ENCODE peak calls at places on chromosome 10, in seven cellular contexts. J, K, R, G, A, P and S are unnamed samples.

GRCh38 chr10:34522542-34522941 is 292.6 kb downstream of the PARD3 start:
- DNase-seq in J (no peak), K (peak), R (no peak), G (no peak), A (no peak), P (peak), S (no peak)

GRCh38 chr10:46069771-46070463 is 23.8 kb upstream of the MSMB start:
- DNase-seq in J (no peak), K (no peak), R (no peak), G (no peak), A (no peak), P (no peak), S (no peak)

GRCh38 chr10:79292789-79293746 is 54.2 kb upstream of the PPIF start:
- DNase-seq in J (no peak), K (peak), R (no peak), G (peak), A (peak), P (peak), S (no peak)

GRCh38 chr10:128781636-128782035 is 655.4 kb upstream of the MKI67 start:
- DNase-seq in J (no peak), K (no peak), R (no peak), G (no peak), A (no peak), P (no peak), S (no peak)

GRCh38 chr10:13206546-13207443 is 27.4 kb downstream of the UCMA start:
- DNase-seq in J (no peak), K (no peak), R (no peak), G (peak), A (no peak), P (peak), S (no peak)

GRCh38 chr10:3071405-3072198 is 4.3 kb downstream of the PFKP start:
- DNase-seq in J (no peak), K (peak), R (no peak), G (no peak), A (no peak), P (no peak), S (no peak)

GRCh38 chr10:23343591-23344225 is 889 bp downstream of the C10orf67 start:
- DNase-seq in J (peak), K (no peak), R (peak), G (peak), A (peak), P (peak), S (peak)

GRCh38 chr10:115727114-115727513 is 545.9 kb downstream of the GFRA1 start:
- DNase-seq in J (peak), K (no peak), R (no peak), G (no peak), A (no peak), P (no peak), S (no peak)

GRCh38 chr10:123835575-123835974 is 56.0 kb downstream of the CPXM2 start:
- DNase-seq in J (no peak), K (no peak), R (no peak), G (no peak), A (no peak), P (no peak), S (no peak)

GRCh38 chr10:114694062-114694461 is 36.0 kb upstream of the ABLIM1 start:
- DNase-seq in J (no peak), K (no peak), R (no peak), G (no peak), A (no peak), P (no peak), S (no peak)

GRCh38 chr10:113557389-113558321 is 4.8 kb downstream of the HABP2 start:
- DNase-seq in J (no peak), K (no peak), R (no peak), G (no peak), A (no peak), P (peak), S (no peak)

GRCh38 chr10:64586930-64587503 is 1065.8 kb downstream of the REEP3 start:
- DNase-seq in J (no peak), K (no peak), R (no peak), G (no peak), A (no peak), P (no peak), S (no peak)

GRCh38 chr10:34474060-34474376 is 341.1 kb downstream of the PARD3 start:
- DNase-seq in J (no peak), K (no peak), R (no peak), G (no peak), A (no peak), P (no peak), S (no peak)

GRCh38 chr10:68153473-68154210 is 44.4 kb downstream of the MYPN start:
- DNase-seq in J (no peak), K (peak), R (no peak), G (no peak), A (peak), P (peak), S (peak)

GRCh38 chr10:28215930-28216329 is 86.9 kb downstream of the MPP7 start:
- DNase-seq in J (no peak), K (peak), R (no peak), G (no peak), A (no peak), P (no peak), S (no peak)

GRCh38 chr10:88827718-88828117 is 23.9 kb downstream of the ANKRD22 start:
- DNase-seq in J (no peak), K (no peak), R (no peak), G (no peak), A (no peak), P (no peak), S (no peak)

GRCh38 chr10:77230194-77230593 is 407.4 kb downstream of the KCNMA1 start:
- DNase-seq in J (no peak), K (peak), R (no peak), G (no peak), A (no peak), P (no peak), S (no peak)

GRCh38 chr10:102150970-102151773 is 1.0 kb upstream of the NOLC1 start:
- DNase-seq in J (no peak), K (peak), R (no peak), G (no peak), A (no peak), P (no peak), S (no peak)

GRCh38 chr10:12873172-12873571 is 128.3 kb downstream of the CCDC3 start:
- DNase-seq in J (no peak), K (no peak), R (no peak), G (no peak), A (no peak), P (no peak), S (no peak)

GRCh38 chr10:64329510-64329909 is 808.3 kb downstream of the REEP3 start:
- DNase-seq in J (no peak), K (no peak), R (no peak), G (no peak), A (no peak), P (no peak), S (no peak)